ENCODE peak calls at places on chromosomes 4 and X, in eight cellular contexts. O, P, A, N, I, S, V and G are unnamed samples.

GRCh38 chr4:121822796-121823504 is 733 bp downstream of the CCNA2 start:
- DNase-seq in O (peak), P (peak), A (peak), N (peak), I (peak), S (no peak), V (no peak), G (no peak)

GRCh38 chrX:38754102-38754790 is 47.0 kb upstream of the MID1IP1 start:
- DNase-seq in O (no peak), P (peak), A (peak), N (peak), I (peak), S (no peak), V (no peak), G (peak)

GRCh38 chr4:33386761-33387160 is 2666.6 kb downstream of the PCDH7 start:
- DNase-seq in O (no peak), P (no peak), A (peak), N (peak), I (no peak), S (no peak), V (no peak), G (no peak)

GRCh38 chr4:7042697-7043464 is at the start of gene TADA2B:
- DNase-seq in O (peak), P (peak), A (peak), N (peak), I (peak), S (peak), V (peak), G (peak)

GRCh38 chrX:40154229-40154852 is 56.6 kb upstream of the BCOR start:
- DNase-seq in O (no peak), P (no peak), A (peak), N (peak), I (peak), S (no peak), V (peak), G (no peak)

GRCh38 chr4:151442002-151442401 is 33.0 kb downstream of the FHIP1A start:
- DNase-seq in O (no peak), P (no peak), A (no peak), N (no peak), I (no peak), S (no peak), V (no peak), G (no peak)

GRCh38 chrX:97027384-97027922 is 143.7 kb downstream of the RPA4 start:
- DNase-seq in O (no peak), P (no peak), A (no peak), N (peak), I (peak), S (no peak), V (no peak), G (peak)

GRCh38 chrX:154735695-154736393 is 15.0 kb downstream of the GAB3 start:
- DNase-seq in O (peak), P (peak), A (peak), N (peak), I (no peak), S (no peak), V (peak), G (no peak)

GRCh38 chr4:172202480-172203076 is 389.4 kb downstream of the GALNTL6 start:
- DNase-seq in O (no peak), P (peak), A (peak), N (peak), I (peak), S (no peak), V (no peak), G (peak)

GRCh38 chrX:139559383-139560042 is 29.0 kb downstream of the F9 start:
- DNase-seq in O (no peak), P (peak), A (peak), N (peak), I (peak), S (no peak), V (no peak), G (peak)

GRCh38 chr4:36011381-36011780 is 232.9 kb downstream of the ARAP2 start:
- DNase-seq in O (no peak), P (no peak), A (no peak), N (no peak), I (no peak), S (no peak), V (no peak), G (no peak)

GRCh38 chr4:152357206-152357605 is 178.7 kb downstream of the FBXW7 start:
- DNase-seq in O (peak), P (peak), A (peak), N (peak), I (no peak), S (no peak), V (no peak), G (no peak)

GRCh38 chr4:108272046-108272445 is 103.3 kb upstream of the LEF1 start:
- DNase-seq in O (no peak), P (peak), A (no peak), N (no peak), I (no peak), S (no peak), V (no peak), G (no peak)

GRCh38 chr4:92012899-92013867 is 290.6 kb upstream of the GRID2 start:
- DNase-seq in O (no peak), P (no peak), A (peak), N (peak), I (peak), S (no peak), V (no peak), G (no peak)

GRCh38 chrX:13759152-13759718 is 24.7 kb downstream of the OFD1 start:
- DNase-seq in O (no peak), P (no peak), A (no peak), N (no peak), I (no peak), S (no peak), V (no peak), G (no peak)

GRCh38 chrX:31320740-31321139 is 248.9 kb upstream of the FTHL17 start:
- DNase-seq in O (no peak), P (no peak), A (no peak), N (no peak), I (no peak), S (no peak), V (no peak), G (no peak)

GRCh38 chr4:6415306-6415705 is 57.1 kb downstream of the PPP2R2C start:
- DNase-seq in O (no peak), P (no peak), A (no peak), N (no peak), I (no peak), S (no peak), V (no peak), G (no peak)

GRCh38 chr4:163748474-163748873 is 254.0 kb downstream of the TMA16 start:
- DNase-seq in O (no peak), P (peak), A (no peak), N (peak), I (no peak), S (no peak), V (no peak), G (no peak)

GRCh38 chr4:70927502-70928139 is 25.5 kb downstream of the MOB1B start:
- DNase-seq in O (no peak), P (no peak), A (no peak), N (no peak), I (no peak), S (no peak), V (no peak), G (no peak)

GRCh38 chrX:134753185-134754008 is 95.1 kb upstream of the PLAC1 start:
- DNase-seq in O (no peak), P (peak), A (peak), N (peak), I (no peak), S (no peak), V (no peak), G (peak)

GRCh38 chr4:151674804-151675290 is 86.0 kb downstream of the GATB start:
- DNase-seq in O (peak), P (peak), A (peak), N (no peak), I (peak), S (peak), V (peak), G (no peak)

GRCh38 chrX:50200907-50201306 is at the start of gene AKAP4:
- DNase-seq in O (no peak), P (no peak), A (no peak), N (no peak), I (no peak), S (no peak), V (no peak), G (no peak)

GRCh38 chrX:330726-331144 is 12.1 kb upstream of the GTPBP6 start:
- DNase-seq in O (peak), P (no peak), A (no peak), N (no peak), I (no peak), S (no peak), V (no peak), G (no peak)
- H3K4me3 ChIP-seq in O (no peak), P (no peak), A (no peak), N (no peak), I (peak), S (no peak), V (no peak), G (no peak)

DNA sequence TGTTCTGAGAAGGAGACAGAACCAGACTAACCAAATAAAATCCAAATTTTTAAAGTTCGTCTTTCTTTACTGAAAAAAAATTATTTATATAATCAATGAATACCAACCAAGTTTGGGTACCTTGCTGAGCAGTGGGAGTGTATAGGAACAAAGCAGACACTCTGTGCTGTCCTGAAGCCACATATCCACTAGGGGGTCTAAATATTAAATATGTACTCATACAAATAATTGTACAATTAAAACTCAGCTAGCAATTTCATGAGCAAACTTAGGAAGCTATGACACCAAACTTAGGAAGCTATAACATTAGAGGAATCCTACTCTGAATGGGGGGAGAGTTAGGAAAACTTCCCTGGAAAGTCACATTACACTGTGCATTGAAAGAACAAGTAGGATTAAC is 582.0 kb upstream of the EPHA5 start:
- DNase-seq in O (no peak), P (no peak), A (peak), N (no peak), I (no peak), S (no peak), V (no peak), G (no peak)
- TF ChIP-seq CTCF in O (no peak), P (no peak), A (peak), N (no peak), I (peak), S (no peak), V (no peak), G (peak)

DNA sequence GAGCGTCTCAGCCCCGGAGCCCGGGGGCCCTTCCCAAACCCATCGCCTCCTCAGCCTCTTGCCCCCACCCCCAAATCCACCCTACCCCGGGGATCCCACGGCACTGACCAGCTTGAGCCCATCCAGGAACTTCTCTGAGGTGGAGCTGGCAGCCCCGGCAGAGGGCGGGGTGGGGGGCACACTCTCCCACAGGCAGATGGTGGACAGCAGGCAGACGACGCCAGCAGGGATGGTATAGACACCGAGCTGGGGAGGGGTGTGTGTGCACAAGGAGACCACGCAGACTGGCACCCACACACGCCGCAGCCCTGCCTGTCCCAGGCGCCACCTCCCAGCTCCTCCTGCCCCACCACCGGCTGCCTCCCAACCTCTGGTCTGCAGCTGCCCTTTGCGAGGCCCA is 4.3 kb downstream of the SLC49A3 start:
- DNase-seq in O (no peak), P (no peak), A (no peak), N (no peak), I (no peak), S (no peak), V (no peak), G (no peak)
- H3K4me3 ChIP-seq in O (no peak), P (no peak), A (no peak), N (no peak), I (no peak), S (no peak), V (no peak), G (no peak)

DNA sequence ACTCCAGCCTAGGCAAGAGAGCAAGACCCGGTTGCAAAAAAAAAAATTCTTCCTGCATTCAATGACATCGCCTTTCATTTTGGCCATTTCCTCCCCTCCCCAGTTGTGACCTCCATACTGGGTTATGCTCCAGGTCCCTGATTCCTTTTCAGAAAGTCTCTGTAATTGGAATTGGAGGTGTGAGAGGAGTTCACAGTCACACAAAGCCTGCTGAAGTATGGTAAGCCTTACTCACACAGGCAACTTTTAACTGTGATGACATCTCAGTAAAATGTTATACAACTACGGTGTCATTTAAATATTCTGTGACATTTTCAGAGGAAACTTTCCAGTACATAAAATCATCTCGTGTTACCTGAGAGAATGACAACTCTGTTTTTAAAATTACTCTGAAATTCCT is 73.6 kb downstream of the CEP44 start:
- DNase-seq in O (no peak), P (peak), A (no peak), N (no peak), I (no peak), S (no peak), V (no peak), G (no peak)
- TF ChIP-seq CTCF in O (no peak), P (no peak), A (no peak), N (no peak), I (no peak), S (no peak), V (no peak), G (no peak)

DNA sequence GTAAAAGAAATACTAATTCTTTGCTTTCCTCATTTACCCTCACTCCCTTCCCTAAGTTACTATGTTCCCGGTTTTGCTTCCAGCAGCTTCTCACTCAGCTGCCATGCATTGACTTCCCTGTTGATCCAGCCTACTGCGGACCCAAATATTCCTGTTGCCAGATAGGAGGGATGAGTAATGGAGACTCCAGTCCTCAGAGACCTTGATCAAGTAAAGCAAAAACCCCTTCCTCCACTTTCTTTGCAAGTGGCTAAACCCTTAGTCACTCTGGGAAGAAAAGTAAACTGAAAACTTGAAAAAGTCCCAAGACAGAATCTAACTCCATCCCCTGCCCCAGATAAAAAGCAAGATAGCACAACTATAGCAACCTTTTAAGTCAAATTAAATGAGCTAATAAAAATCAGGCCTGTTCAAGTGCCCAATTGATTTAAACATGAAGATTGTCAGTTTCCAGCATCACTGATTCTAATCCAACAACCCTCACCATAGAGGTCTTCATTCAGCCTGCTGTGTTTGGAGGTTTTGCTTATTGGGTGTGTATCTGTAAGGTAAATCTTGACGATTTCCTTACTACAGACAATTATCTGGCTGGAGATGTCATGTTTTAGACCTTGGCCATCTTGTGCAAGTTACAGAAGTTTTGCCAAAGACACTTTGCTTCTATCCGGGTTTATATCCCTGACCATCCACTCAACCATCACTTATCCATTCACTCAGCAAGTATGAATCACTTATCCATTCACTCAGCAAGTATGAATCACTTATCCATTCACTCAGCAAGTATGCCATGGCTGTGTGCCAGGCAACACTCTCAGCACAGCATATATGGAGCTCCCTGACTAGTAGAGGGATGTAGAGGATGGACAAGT is 17.6 kb downstream of the FGFBP1 start:
- DNase-seq in O (peak), P (peak), A (peak), N (peak), I (no peak), S (peak), V (peak), G (peak)
- H3K4me3 ChIP-seq in O (no peak), P (no peak), A (no peak), N (no peak), I (no peak), S (no peak), V (no peak), G (no peak)

GRCh38 chr4:104815593-104816156 is 321.0 kb upstream of the CXXC4 start:
- DNase-seq in O (no peak), P (peak), A (no peak), N (peak), I (no peak), S (no peak), V (no peak), G (no peak)

DNA sequence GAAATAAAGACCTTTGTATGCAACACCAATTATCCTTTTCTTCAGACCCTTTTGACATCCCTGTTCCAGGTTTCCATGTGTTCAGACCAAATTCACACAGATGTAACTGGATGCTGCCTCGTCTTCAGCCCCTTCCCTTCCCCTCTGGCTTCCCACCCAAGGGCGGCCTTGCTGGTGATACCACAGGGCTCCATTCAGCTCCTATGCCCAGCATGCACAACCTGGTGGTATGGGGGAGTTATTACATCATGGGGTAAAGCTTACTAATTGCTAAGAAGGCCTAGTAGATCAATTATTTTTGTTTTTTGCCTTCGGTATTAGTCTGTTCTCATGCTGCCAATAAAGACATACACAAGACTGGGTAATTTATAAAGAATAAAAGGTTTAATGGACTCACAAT is 317.0 kb upstream of the CXXC4 start:
- DNase-seq in O (no peak), P (no peak), A (no peak), N (no peak), I (no peak), S (no peak), V (no peak), G (no peak)
- TF ChIP-seq CTCF in O (no peak), P (no peak), A (no peak), N (no peak), I (no peak), S (no peak), V (no peak), G (no peak)

GRCh38 chrX:132758778-132759177 is 199.7 kb downstream of the HS6ST2 start:
- DNase-seq in O (no peak), P (no peak), A (no peak), N (no peak), I (no peak), S (no peak), V (no peak), G (no peak)
- H3K4me3 ChIP-seq in O (no peak), P (no peak), A (no peak), N (no peak), I (no peak), S (no peak), V (no peak), G (no peak)

DNA sequence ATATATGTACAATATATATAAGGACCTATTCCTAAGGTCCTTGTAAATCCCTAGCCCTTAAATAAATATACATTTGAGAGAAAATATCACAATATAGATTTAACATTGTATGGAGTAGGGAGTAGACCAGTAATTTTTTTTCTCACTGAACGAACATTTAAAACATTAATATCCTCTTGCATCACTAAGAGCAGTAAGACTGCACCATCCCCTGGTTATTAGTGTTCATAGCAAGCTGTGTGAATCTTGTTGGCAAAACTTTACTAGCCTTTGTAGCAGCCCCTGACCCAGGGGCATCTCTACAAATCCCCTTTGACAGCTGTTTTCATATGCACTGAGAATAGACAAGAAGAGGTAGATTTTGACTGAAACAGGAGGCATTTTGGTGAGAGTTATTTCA is 146.5 kb downstream of the IL1RAPL2 start:
- DNase-seq in O (no peak), P (peak), A (no peak), N (no peak), I (no peak), S (no peak), V (no peak), G (no peak)
- TF ChIP-seq CTCF in O (no peak), P (no peak), A (no peak), N (no peak), I (no peak), S (no peak), V (no peak), G (no peak)

DNA sequence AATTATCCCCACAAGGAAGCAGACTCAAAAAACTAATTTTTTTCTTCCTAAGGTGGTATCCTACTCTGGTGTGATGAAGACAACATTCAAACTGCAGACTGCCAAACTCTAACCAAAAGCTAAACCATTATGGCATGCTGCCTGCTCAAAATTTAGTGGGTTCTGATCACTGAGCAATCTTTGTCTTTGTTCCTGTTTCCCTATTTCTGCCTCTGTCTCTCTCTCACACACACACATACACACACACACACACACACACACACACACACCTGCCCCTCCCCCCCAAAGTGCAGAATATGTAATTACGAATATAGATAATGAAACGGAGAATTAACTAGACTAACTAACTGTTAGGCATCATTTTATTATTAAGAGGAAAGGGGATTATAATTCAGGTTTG is 1278.6 kb downstream of the PCDH7 start:
- DNase-seq in O (no peak), P (no peak), A (no peak), N (peak), I (no peak), S (no peak), V (no peak), G (no peak)
- H3K4me3 ChIP-seq in O (no peak), P (no peak), A (no peak), N (peak), I (no peak), S (no peak), V (no peak), G (no peak)

DNA sequence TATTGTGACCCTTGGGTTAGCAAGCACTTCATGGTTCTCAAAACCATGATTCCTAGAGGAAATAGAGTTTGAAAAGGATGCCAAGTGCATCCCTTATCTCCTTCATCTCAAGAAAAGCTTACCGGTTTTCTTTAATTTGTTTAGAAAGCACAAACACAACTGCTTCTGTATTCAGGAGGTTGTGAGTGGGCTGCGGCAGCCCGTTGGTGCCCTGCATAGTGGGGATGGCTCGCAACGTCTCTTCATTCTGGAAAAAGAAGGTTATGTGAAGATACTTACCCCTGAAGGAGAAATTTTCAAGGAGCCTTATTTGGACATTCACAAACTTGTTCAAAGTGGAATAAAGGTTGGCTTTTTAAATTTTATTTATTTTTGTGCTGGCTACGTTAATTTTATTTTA is 13.5 kb downstream of the HHIP start:
- DNase-seq in O (no peak), P (no peak), A (no peak), N (no peak), I (no peak), S (no peak), V (no peak), G (no peak)
- TF ChIP-seq CTCF in O (no peak), P (no peak), A (no peak), N (no peak), I (no peak), S (no peak), V (no peak), G (no peak)